ENCODE peak calls at places on chromosome 19, in ten cellular contexts. J is A549, V is WTC11, K is K562, A is GM12878, I is HCT116, O is NB4, F is HepG2, X is SK-N-SH, T is endothelial cell of umbilical vein. Y is an unnamed sample.

GRCh38 chr19:4794971-4795370 is 3.4 kb downstream of the FEM1A start:
- DNase-seq in J (no peak), V (no peak), K (peak; percentile 7), A (no peak), I (no peak), O (no peak), F (no peak), X (no peak), T (no peak), Y (no peak)

GRCh38 chr19:3880471-3881271 is at the start of gene ATCAY:
- DNase-seq in J (no peak), V (peak; percentile 69), K (peak; percentile 20), A (no peak), I (no peak), O (no peak), F (no peak), X (peak; percentile 95), T (no peak), Y (no peak)

GRCh38 chr19:52296773-52297600 is at the start of gene ZNF480:
- DNase-seq in J (peak; percentile 63), V (peak; percentile 70), K (peak; percentile 91), A (peak; percentile 23), I (peak; percentile 18), O (peak; percentile 78), F (peak; percentile 68), X (peak; percentile 93), T (peak; percentile 75), Y (peak; percentile 19)

GRCh38 chr19:39408392-39409206 is 2.0 kb downstream of the ZFP36 start:
- DNase-seq in J (no peak), V (no peak), K (peak; percentile 14), A (no peak), I (peak; percentile 68), O (no peak), F (no peak), X (no peak), T (peak; percentile 32), Y (peak; percentile 49)

GRCh38 chr19:6048348-6048747 is 62.0 kb downstream of the RFX2 start:
- DNase-seq in J (no peak), V (no peak), K (no peak), A (no peak), I (no peak), O (no peak), F (no peak), X (peak; percentile 52), T (no peak), Y (no peak)

GRCh38 chr19:15995536-15995935 is 46.7 kb downstream of the OR10H4 start:
- DNase-seq in J (no peak), V (no peak), K (no peak), A (no peak), I (no peak), O (no peak), F (no peak), X (no peak), T (no peak), Y (no peak)

GRCh38 chr19:50406829-50407228 is 11.9 kb upstream of the SPIB start:
- DNase-seq in J (no peak), V (no peak), K (no peak), A (no peak), I (no peak), O (no peak), F (no peak), X (no peak), T (no peak), Y (no peak)

GRCh38 chr19:53868892-53869804 is 1.5 kb downstream of the MYADM start:
- DNase-seq in J (peak; percentile 95), V (peak; percentile 85), K (peak; percentile 95), A (no peak), I (peak; percentile 61), O (peak; percentile 95), F (peak; percentile 82), X (peak; percentile 91), T (peak; percentile 86), Y (peak; percentile 92)

GRCh38 chr19:41928754-41929535 is 696 bp upstream of the ERFL start:
- DNase-seq in J (no peak), V (no peak), K (peak; percentile 67), A (no peak), I (no peak), O (peak; percentile 26), F (no peak), X (no peak), T (no peak), Y (no peak)

GRCh38 chr19:4108767-4109625 is 14.9 kb downstream of the MAP2K2 start:
- DNase-seq in J (no peak), V (no peak), K (no peak), A (peak; percentile 79), I (no peak), O (peak; percentile 94), F (no peak), X (no peak), T (no peak), Y (no peak)

GRCh38 chr19:35063940-35064818 is 22.7 kb downstream of the HPN start:
- DNase-seq in J (no peak), V (no peak), K (no peak), A (no peak), I (no peak), O (peak; percentile 8), F (no peak), X (no peak), T (peak; percentile 13), Y (no peak)

GRCh38 chr19:858868-859843 is at the start of gene CFD:
- DNase-seq in J (no peak), V (peak; percentile 22), K (peak; percentile 45), A (no peak), I (no peak), O (peak; percentile 92), F (no peak), X (peak; percentile 51), T (no peak), Y (no peak)
- TF ChIP-seq MAX in J (no peak), V (no peak), K (no peak), A (no peak), I (no peak), O (no peak), F (no peak), X (no peak), T (no peak), Y (no peak)

GRCh38 chr19:17932485-17933338 is at the start of gene CCDC124:
- DNase-seq in J (peak; percentile 84), V (peak; percentile 94), K (peak; percentile 93), A (peak; percentile 78), I (peak; percentile 88), O (peak; percentile 95), F (peak; percentile 80), X (peak; percentile 95), T (peak; percentile 92), Y (peak; percentile 86)
- TF ChIP-seq MAX in J (peak; percentile 99), V (peak; percentile 98), K (peak; percentile 98), A (peak; percentile 92), I (peak; percentile 100), O (peak; percentile 99), F (peak; percentile 96), X (peak; percentile 97), T (peak; percentile 96), Y (peak; percentile 99)

DNA sequence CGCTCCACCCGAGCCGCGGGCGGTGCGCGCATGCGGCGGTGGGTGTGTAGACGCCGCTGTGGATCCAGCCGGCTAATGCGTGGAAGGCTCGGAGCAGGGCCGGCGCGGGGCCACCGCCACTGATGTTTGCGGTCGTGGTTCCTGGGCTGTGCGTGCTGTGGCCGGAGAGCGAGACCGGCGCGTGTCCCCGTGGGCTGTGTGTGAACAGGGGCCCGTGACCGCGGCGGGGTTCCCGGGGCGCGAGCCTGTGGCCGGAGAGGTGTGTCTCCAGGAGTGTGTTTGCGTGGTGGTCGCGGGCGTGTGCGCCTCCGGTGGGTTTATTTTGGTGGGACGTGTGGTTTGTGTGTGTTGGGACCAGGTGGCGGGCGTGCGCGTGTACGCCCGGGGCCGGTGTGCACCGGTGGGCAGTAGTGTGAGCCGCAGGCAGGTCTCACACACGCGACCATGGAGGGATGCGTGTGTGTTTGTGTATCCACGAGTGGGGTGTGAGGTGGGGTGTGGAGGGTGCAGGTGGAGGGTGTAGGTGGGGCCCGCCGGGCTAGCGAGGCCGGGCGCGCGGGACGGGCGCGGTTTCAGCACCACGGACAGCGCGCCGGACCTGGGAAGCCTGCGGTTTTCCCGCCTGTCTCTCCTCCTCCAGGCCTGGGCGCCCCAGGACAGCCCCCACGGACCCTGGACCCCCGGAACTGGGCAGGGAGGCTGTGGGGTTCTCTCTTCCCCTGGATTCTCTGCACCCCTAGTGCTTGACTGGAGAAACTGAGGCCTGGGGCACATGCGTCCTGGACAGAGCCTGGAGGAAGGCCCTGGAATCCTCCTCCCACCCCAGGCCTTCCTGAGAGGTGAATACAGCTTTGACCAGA is 1.6 kb downstream of the HCN2 start:
- DNase-seq in J (no peak), V (peak; percentile 52), K (peak; percentile 48), A (no peak), I (no peak), O (no peak), F (no peak), X (no peak), T (no peak), Y (no peak)
- TF ChIP-seq MAX in J (no peak), V (no peak), K (peak; percentile 66), A (no peak), I (no peak), O (no peak), F (peak; percentile 47), X (no peak), T (no peak), Y (no peak)

DNA sequence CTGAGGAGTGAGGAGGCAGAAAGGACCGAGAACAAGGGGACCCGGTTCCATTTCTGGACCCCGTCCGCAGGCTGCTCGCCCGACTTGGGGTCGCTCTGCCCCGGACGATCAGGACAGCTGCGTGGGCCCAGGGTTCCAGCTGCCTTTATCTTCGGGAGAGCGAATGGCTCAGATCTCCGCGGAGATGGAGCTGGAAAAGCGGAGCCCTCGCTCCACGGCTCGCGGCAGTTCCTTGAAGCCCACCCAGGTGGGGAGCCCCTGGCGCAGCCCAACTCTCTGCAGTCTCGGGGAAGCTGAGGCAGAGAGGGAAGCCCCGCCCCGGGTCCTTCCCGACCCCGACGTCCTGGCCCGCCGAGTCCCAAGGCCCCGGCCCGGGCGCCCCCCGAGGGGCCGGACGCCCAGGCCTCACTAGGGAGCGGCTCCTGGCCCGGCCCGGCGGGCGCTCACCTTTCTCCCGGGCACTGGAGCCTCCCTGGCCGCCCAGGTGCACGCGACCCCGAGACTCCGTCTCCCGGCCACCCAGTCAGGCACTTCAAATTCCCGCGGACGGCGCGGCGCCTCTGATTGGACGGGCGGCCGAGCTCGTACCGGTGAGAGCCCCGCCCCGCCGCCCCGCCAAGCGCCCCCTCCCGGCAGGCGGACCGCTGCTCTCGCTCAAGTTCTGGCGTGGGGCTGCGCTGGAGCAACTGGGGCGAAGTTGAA is 485.7 kb downstream of the UQCRFS1 start:
- DNase-seq in J (no peak), V (peak; percentile 89), K (peak; percentile 93), A (no peak), I (no peak), O (no peak), F (no peak), X (peak; percentile 65), T (no peak), Y (peak; percentile 43)
- TF ChIP-seq MAX in J (no peak), V (peak; percentile 63), K (no peak), A (no peak), I (no peak), O (no peak), F (no peak), X (no peak), T (no peak), Y (peak; percentile 75)

DNA sequence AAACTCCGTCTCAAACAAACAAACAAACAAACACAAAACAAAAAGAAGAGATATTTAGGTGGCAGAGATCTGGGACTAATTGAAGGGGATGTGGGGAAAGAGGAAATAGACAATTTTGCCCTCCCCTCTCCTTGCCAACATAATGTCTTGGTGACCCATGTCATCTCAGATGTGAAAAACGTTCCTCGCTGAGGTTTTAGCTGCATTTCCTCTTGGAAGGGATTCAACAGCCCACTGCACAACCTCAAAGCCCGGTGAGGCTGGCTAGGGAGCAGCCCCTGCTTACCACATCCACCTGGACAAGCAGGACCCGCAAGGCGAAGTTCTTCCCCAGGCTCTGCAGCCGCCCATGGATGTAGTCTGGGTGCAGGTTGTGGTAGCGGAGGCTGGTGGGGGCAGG is 4.9 kb downstream of the ERCC1 start:
- DNase-seq in J (no peak), V (no peak), K (no peak), A (no peak), I (no peak), O (peak; percentile 70), F (no peak), X (no peak), T (no peak), Y (no peak)
- TF ChIP-seq MAX in J (no peak), V (no peak), K (no peak), A (no peak), I (no peak), O (no peak), F (no peak), X (no peak), T (no peak), Y (no peak)